ENCODE peak calls at places on chromosomes 5 and 9, in ten cellular contexts. D, K, X, M, C, H, L, T, Q and V are unnamed samples.

GRCh38 chr5:172561151-172561550 is 79.9 kb upstream of the NEURL1B start:
- DNase-seq in H (peak; percentile 6), T (no peak), C (peak; percentile 42), Q (no peak), L (no peak), D (no peak), X (no peak), K (no peak), M (no peak), V (no peak)

GRCh38 chr5:61931236-61931635 is 374.8 kb upstream of the KIF2A start:
- DNase-seq in C (no peak), K (no peak), M (no peak), H (no peak), Q (no peak), L (no peak), T (no peak), X (no peak), D (no peak), V (no peak)

GRCh38 chr5:6253846-6254245 is 124.5 kb downstream of the MED10 start:
- DNase-seq in X (no peak), D (no peak), M (no peak), H (no peak), C (no peak), T (no peak), L (no peak), Q (no peak), K (no peak), V (no peak)

GRCh38 chr5:52469835-52470234 is 317.9 kb upstream of the ITGA1 start:
- DNase-seq in C (no peak), M (no peak), D (no peak), K (no peak), Q (no peak), X (no peak), T (no peak), L (peak; percentile 14), H (no peak), V (no peak)

GRCh38 chr5:111574316-111574715 is 62.0 kb upstream of the STARD4 start:
- DNase-seq in L (no peak), M (no peak), K (no peak), C (no peak), D (no peak), X (no peak), T (no peak), Q (no peak), H (no peak), V (no peak)

GRCh38 chr5:94691947-94692346 is 73.5 kb downstream of the SLF1 start:
- DNase-seq in X (no peak), Q (peak; percentile 16), T (no peak), D (no peak), K (no peak), M (no peak), H (peak; percentile 84), C (peak; percentile 93), L (no peak), V (no peak)

GRCh38 chr5:89869346-89869745 is 540.2 kb downstream of the CETN3 start:
- DNase-seq in K (no peak), M (no peak), T (no peak), D (no peak), X (no peak), L (no peak), Q (no peak), H (no peak), C (no peak), V (no peak)

GRCh38 chr5:61048534-61048933 is 103.5 kb downstream of the NDUFAF2 start:
- DNase-seq in Q (no peak), H (peak; percentile 88), L (no peak), M (no peak), C (peak; percentile 42), D (no peak), T (no peak), X (no peak), K (no peak), V (peak; percentile 37)

GRCh38 chr5:69360442-69360841 is 8.9 kb downstream of the AK6 start:
- DNase-seq in H (no peak), T (no peak), K (no peak), M (no peak), L (no peak), Q (no peak), X (no peak), D (no peak), C (no peak), V (no peak)

GRCh38 chr9:111839387-111839786 is 44.6 kb upstream of the SHOC1 start:
- DNase-seq in L (no peak), X (peak; percentile 65), H (no peak), Q (no peak), M (no peak), T (no peak), C (peak; percentile 75), K (no peak), D (no peak), V (no peak)

GRCh38 chr5:20056933-20057332 is 68.9 kb upstream of the CDH18 start:
- DNase-seq in D (no peak), H (no peak), X (no peak), K (no peak), Q (no peak), M (no peak), L (no peak), C (no peak), T (no peak), V (no peak)

GRCh38 chr9:68750786-68751185 is 45.7 kb downstream of the PIP5K1B start:
- DNase-seq in Q (no peak), H (no peak), D (no peak), X (no peak), L (peak; percentile 45), M (no peak), K (no peak), T (no peak), C (no peak), V (no peak)

GRCh38 chr5:150156033-150156381 is 362 bp upstream of the PDGFRB start:
- DNase-seq in T (peak; percentile 45), H (no peak), X (no peak), L (no peak), K (no peak), M (no peak), D (no peak), C (no peak), Q (no peak), V (no peak)

GRCh38 chr5:150155258-150156032 is at the start of gene PDGFRB:
- DNase-seq in T (peak; percentile 91), K (peak; percentile 74), H (peak; percentile 90), D (peak; percentile 94), C (peak; percentile 93), M (peak; percentile 92), X (peak; percentile 70), L (peak; percentile 61), Q (no peak), V (no peak)

GRCh38 chr5:150153483-150153882 is 2.2 kb downstream of the PDGFRB start:
- DNase-seq in K (no peak), Q (no peak), C (no peak), M (no peak), D (no peak), H (no peak), T (no peak), L (no peak), X (no peak), V (no peak)

GRCh38 chr5:150153957-150154617 is 1.6 kb downstream of the PDGFRB start:
- DNase-seq in D (no peak), H (peak; percentile 73), C (peak; percentile 74), M (no peak), K (no peak), L (peak; percentile 57), T (no peak), X (no peak), Q (no peak), V (no peak)

DNA sequence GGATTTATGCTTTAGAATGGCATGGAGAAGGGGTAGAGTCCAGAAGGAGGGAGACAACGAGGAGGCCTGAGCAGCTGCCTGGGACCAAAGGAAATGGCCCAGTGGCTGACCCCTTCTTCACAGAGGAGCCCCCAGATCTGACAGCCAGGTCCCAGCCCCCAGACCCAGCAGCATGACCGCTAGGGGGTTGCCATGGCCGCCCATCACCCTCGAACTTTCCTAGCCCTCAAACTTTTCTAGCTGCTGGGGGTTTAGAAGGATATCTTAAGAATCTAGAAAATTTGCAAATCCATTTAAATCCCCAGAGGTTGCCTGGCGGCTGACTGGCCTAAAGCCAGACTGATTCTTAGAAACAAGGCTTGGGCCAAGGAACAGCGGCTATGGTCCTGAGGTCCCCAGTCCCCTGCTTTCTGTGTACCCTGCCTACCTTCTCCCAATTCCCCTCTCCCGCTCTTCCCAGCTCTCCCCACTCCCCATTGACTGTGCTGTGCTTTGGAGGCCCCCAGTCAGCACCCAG is 969 bp downstream of the PDGFRB start:
- DNase-seq in Q (no peak), H (no peak), X (no peak), C (no peak), K (no peak), M (no peak), L (peak; percentile 41), T (no peak), D (no peak), V (no peak)
- TF ChIP-seq CTCF in Q (no peak), H (peak; percentile 25), X (no peak), C (no peak), K (no peak), M (no peak), L (no peak), T (no peak), D (no peak), V (no peak)

GRCh38 chr9:16869140-16869903 is 1.1 kb downstream of the BNC2 start:
- DNase-seq in T (no peak), D (no peak), Q (no peak), L (peak; percentile 69), X (no peak), C (peak; percentile 42), H (peak; percentile 58), M (peak; percentile 67), K (no peak), V (no peak)
- H3K4me3 ChIP-seq in T (peak overlapping the region; percentile 60), D (peak overlapping the region; percentile 87), Q (peak overlapping the region; percentile 96), L (peak overlapping the region; percentile 83), X (peak overlapping the region; percentile 61), C (peak overlapping the region; percentile 85), H (peak overlapping the region; percentile 54), M (peak overlapping the region; percentile 64), K (peak overlapping the region; percentile 3), V (peak overlapping the region; percentile 85)

GRCh38 chr5:120657083-120657482 is 193.0 kb downstream of the PRR16 start:
- DNase-seq in X (no peak), T (no peak), C (no peak), L (no peak), H (no peak), M (no peak), D (no peak), Q (no peak), K (no peak), V (no peak)

DNA sequence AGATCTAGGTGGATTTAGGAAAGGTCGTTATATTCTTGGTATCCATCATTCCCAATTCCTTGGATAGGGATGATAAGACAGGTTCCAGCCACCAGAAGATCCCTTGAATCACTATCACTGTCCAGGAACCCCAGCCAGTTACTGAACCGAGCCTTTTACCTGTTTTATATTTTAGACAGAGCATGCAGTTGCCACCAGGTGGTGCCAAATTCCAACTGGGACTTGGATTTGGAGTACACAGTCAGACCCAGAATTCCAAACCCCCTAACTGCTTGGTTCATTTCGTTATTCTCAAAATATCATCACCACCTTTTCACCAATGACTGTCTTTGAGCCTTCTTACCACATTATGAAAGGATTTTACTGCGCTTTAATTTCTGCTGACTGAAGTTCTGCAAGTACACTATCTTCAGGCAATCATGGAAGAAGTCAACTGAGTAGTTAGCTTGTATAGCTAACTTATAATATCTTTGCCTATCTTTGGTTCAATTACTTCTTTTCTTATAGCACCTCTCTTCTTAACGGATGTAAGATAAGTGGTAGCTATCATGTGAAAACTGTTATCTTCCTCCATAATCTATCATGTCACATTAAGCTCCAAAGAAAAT is 191.8 kb downstream of the PRR16 start:
- DNase-seq in C (peak; percentile 38), K (no peak), T (no peak), M (no peak), Q (no peak), D (no peak), H (peak; percentile 46), X (no peak), L (peak; percentile 51), V (no peak)
- TF ChIP-seq CTCF in C (peak; percentile 68), K (no peak), T (no peak), M (peak; percentile 58), Q (peak; percentile 42), D (peak; percentile 31), H (peak; percentile 71), X (peak; percentile 37), L (peak; percentile 79), V (peak; percentile 41)

GRCh38 chr5:157690690-157691433 is 19.5 kb downstream of the C5orf52 start:
- DNase-seq in K (no peak), T (no peak), M (peak; percentile 32), C (no peak), X (no peak), H (no peak), L (no peak), D (no peak), Q (no peak), V (no peak)
- H3K4me3 ChIP-seq in K (no peak overlapping the region), T (no peak overlapping the region), M (no peak overlapping the region), C (no peak overlapping the region), X (no peak overlapping the region), H (peak overlapping the region; percentile 10), L (no peak overlapping the region), D (no peak overlapping the region), Q (no peak overlapping the region), V (no peak overlapping the region)